ENCODE peak calls at places on chromosomes 16 and 17, in nine cellular contexts. C is transverse colon; N is left ventricle myocardium inferior; T is cardiac fibroblast; Z is Ammon's horn; K is H7; J is stimulated activated CD8-positive, alpha-beta memory T cell treated with anti-CD3 and anti-CD28 coated beads, Interleukin-2, amount 100 ng/mL, for 48 hours; W is DMS79; U is heart left ventricle. V is an unnamed sample.

GRCh38 chr16:30351001-30351441 is 4.1 kb downstream of the CD2BP2 start:
- DNase-seq in C (no peak), N (no peak), T (no peak), Z (no peak), K (no peak), J (no peak), W (no peak), U (no peak), V (no peak)

GRCh38 chr17:280216-280615 is 72.4 kb downstream of the RPH3AL start:
- DNase-seq in C (no peak), N (no peak), T (no peak), Z (no peak), K (no peak), J (no peak), W (no peak), U (peak), V (no peak)

GRCh38 chr17:73231363-73231762 is 30.3 kb downstream of the CPSF4L start:
- DNase-seq in C (peak), N (no peak), T (peak), Z (no peak), K (peak), J (no peak), W (no peak), U (no peak), V (no peak)

GRCh38 chr16:12584488-12585233 is 219.0 kb downstream of the CPPED1 start:
- DNase-seq in C (no peak), N (no peak), T (peak), Z (no peak), K (no peak), J (no peak), W (no peak), U (no peak), V (no peak)

GRCh38 chr17:6240601-6241000 is 170.4 kb downstream of the WSCD1 start:
- DNase-seq in C (no peak), N (no peak), T (no peak), Z (no peak), K (no peak), J (no peak), W (no peak), U (no peak), V (no peak)

GRCh38 chr17:77266891-77267341 is 126.1 kb downstream of the SEC14L1 start:
- DNase-seq in C (no peak), N (no peak), T (no peak), Z (no peak), K (peak), J (no peak), W (no peak), U (no peak), V (no peak)

GRCh38 chr16:25478476-25478875 is 213.3 kb upstream of the HS3ST4 start:
- DNase-seq in C (no peak), N (no peak), T (no peak), Z (no peak), K (no peak), J (no peak), W (no peak), U (no peak), V (no peak)

GRCh38 chr17:50375858-50376538 is 3.0 kb downstream of the EME1 start:
- DNase-seq in C (no peak), N (no peak), T (no peak), Z (no peak), K (no peak), J (no peak), W (no peak), U (no peak), V (no peak)

GRCh38 chr17:83082899-83083367 is 3.5 kb downstream of the METRNL start:
- DNase-seq in C (no peak), N (no peak), T (no peak), Z (no peak), K (no peak), J (no peak), W (no peak), U (no peak), V (no peak)

GRCh38 chr17:55577011-55577586 is 65.8 kb upstream of the SMIM36 start:
- DNase-seq in C (peak), N (peak), T (peak), Z (peak), K (no peak), J (peak), W (no peak), U (peak), V (no peak)